ENCODE peak calls at places on chromosomes 12 and 14, in seven cellular contexts. B, K, D, G, R, V and F are unnamed samples.

GRCh38 chr12:116693259-116694227 is 44.3 kb downstream of the SPRING1 start:
- DNase-seq in B (no peak), V (peak), R (peak), G (no peak), K (no peak), D (peak), F (no peak)

GRCh38 chr12:25254271-25254880 is 3.6 kb upstream of the KRAS start:
- DNase-seq in R (no peak), V (no peak), B (no peak), D (no peak), K (no peak), G (no peak), F (no peak)

GRCh38 chr12:118127867-118128266 is 8.1 kb upstream of the PEBP1 start:
- DNase-seq in G (peak), K (no peak), B (no peak), V (no peak), D (no peak), R (no peak), F (no peak)

GRCh38 chr14:21044106-21044618 is 2.0 kb downstream of the RNASE7 start:
- DNase-seq in K (no peak), B (peak), R (peak), D (no peak), G (no peak), V (no peak), F (no peak)

GRCh38 chr12:47862881-47863280 is 41.9 kb downstream of the VDR start:
- DNase-seq in B (no peak), R (no peak), K (no peak), V (no peak), G (peak), D (no peak), F (no peak)

GRCh38 chr12:11981174-11981733 is 89.5 kb upstream of the BCL2L14 start:
- DNase-seq in R (no peak), K (no peak), V (no peak), D (no peak), B (no peak), G (no peak), F (no peak)

GRCh38 chr12:77214136-77214535 is 148.8 kb upstream of the E2F7 start:
- DNase-seq in G (no peak), R (no peak), D (no peak), K (no peak), B (no peak), V (no peak), F (peak)

GRCh38 chr12:112794721-112795486 is 3.4 kb downstream of the RPH3A start:
- DNase-seq in K (no peak), G (no peak), D (no peak), R (no peak), V (no peak), B (no peak), F (no peak)

GRCh38 chr14:38618514-38618913 is 362.6 kb upstream of the CLEC14A start:
- DNase-seq in G (no peak), B (no peak), D (no peak), R (peak), K (peak), V (no peak), F (no peak)

GRCh38 chr14:24146622-24146977 is 190 bp upstream of the PSME2 start:
- DNase-seq in G (peak), B (peak), V (peak), R (peak), K (peak), D (peak), F (peak)

GRCh38 chr14:101183376-101184103 is 280.0 kb upstream of the RTL1 start:
- DNase-seq in D (peak), K (no peak), G (peak), V (peak), R (peak), B (no peak), F (no peak)

DNA sequence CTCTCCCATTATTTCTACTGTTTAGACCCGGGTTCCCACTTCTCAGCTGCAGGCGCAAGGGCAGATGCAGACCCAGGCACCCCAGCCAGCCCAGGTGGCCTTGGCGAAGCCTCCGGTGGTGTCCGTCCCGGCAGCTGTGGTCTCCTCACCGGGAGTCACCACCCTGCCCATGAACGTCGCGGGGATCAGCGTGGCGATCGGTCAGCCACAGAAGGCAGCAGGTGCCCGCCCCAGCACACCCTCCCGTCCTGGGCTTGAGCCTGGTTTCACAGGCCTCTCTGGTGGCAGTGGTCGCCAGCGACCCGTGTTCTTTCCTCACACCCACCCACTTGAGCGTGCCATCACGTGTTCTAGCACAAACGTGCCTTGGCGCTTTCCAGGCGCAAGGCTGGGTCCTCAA is 77.4 kb downstream of the DDX51 start:
- DNase-seq in D (no peak), R (no peak), B (no peak), K (no peak), V (no peak), G (peak), F (no peak)
- H3K4me3 ChIP-seq in D (no peak), R (no peak), B (no peak), K (no peak), V (no peak), G (peak), F (no peak)

DNA sequence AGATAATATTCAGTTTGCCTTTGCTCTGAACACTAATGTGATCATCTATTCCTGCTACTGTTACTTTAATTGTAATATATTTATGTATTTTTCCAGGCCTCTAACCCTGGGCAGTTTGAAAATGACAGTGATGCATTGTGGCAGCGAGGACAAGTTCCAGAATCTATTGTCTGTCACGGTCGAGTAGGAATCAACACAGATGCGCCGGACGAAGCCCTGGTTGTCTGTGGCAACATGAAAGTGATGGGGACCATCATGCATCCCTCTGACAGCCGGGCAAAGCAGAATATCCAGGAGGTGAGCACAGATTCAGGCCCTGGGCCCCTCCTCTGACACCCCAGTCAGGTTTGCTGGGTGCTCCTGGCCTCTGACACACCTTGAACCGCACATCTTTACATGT is 78.5 kb downstream of the MYRFL start:
- DNase-seq in D (no peak), K (no peak), G (no peak), V (no peak), R (no peak), B (no peak), F (no peak)
- TF ChIP-seq CTCF in D (no peak), K (no peak), G (no peak), V (no peak), R (no peak), B (no peak), F (no peak)

GRCh38 chr12:106409898-106410297 is 52.4 kb downstream of the POLR3B start:
- DNase-seq in G (no peak), R (no peak), V (no peak), D (no peak), K (no peak), B (no peak), F (no peak)

GRCh38 chr12:106416273-106416672 is 58.7 kb downstream of the POLR3B start:
- DNase-seq in B (no peak), V (no peak), R (no peak), D (peak), G (no peak), K (no peak), F (no peak)

GRCh38 chr12:106417926-106418910 is 60.7 kb downstream of the POLR3B start:
- DNase-seq in K (no peak), V (no peak), R (peak), B (no peak), D (no peak), G (no peak), F (no peak)

GRCh38 chr12:106418970-106419369 is 61.4 kb downstream of the POLR3B start:
- DNase-seq in D (no peak), K (no peak), B (no peak), V (no peak), R (no peak), G (no peak), F (no peak)

DNA sequence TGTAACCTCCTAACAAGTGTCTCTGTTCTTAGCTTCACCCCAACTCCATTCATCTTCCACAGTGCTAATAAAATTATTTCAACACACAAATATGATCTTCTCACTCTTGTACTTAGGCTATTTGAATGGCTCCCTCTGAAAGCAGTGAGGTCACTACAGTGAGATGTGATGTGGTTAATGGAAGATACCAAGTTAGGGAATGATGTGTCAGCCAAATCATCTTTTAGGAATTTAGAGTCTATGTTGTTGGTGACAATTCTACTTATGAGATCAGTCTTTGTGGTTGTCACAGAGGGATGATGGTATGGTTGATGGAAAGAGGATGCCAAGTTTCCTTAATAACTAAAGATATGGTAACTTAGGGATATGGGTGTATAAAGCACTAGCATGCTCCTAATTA is 57.6 kb downstream of the POLR3B start:
- DNase-seq in G (no peak), R (no peak), B (no peak), D (no peak), K (no peak), V (no peak), F (no peak)
- H3K27ac ChIP-seq in G (no peak), R (no peak), B (no peak), D (no peak), K (no peak), V (no peak), F (no peak)

GRCh38 chr12:72268386-72268785 is 3.8 kb upstream of the TRHDE start:
- DNase-seq in R (peak), K (no peak), D (no peak), V (no peak), B (no peak), G (no peak), F (no peak)

GRCh38 chr12:72271401-72271740 is 799 bp upstream of the TRHDE start:
- DNase-seq in G (peak), B (no peak), R (peak), V (no peak), D (peak), K (no peak), F (no peak)

GRCh38 chr12:72267974-72268373 is 4.2 kb upstream of the TRHDE start:
- DNase-seq in G (no peak), D (no peak), R (peak), K (peak), V (no peak), B (no peak), F (no peak)

GRCh38 chr12:72270246-72270645 is 1.9 kb upstream of the TRHDE start:
- DNase-seq in B (no peak), K (no peak), G (no peak), R (no peak), V (no peak), D (no peak), F (no peak)

GRCh38 chr12:72269491-72269890 is 2.7 kb upstream of the TRHDE start:
- DNase-seq in V (no peak), K (no peak), R (no peak), G (no peak), D (no peak), B (no peak), F (no peak)
- H3K4me3 ChIP-seq in V (no peak), K (no peak), R (peak), G (peak), D (no peak), B (no peak), F (peak)

DNA sequence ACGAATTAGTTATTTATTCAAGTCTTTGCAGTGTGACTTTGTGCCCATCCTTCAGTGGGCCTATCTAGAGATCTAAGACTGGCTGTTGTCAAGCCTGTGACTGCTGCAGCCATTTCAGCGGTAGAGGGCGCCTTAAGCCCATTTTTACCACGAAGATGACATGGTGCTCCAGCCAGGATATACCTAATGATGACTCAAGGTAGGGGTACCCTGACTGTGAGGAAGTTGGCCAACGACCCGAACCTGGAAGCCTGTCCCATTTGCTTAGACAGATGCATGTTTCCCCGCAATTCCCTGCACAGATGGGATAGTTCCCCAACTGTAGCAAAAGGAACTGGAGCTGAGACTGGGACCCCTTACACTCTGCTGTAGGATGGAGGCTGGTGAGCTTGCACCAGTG is 41.3 kb downstream of the RAB3IP start:
- DNase-seq in K (peak), R (peak), B (no peak), D (peak), V (no peak), G (no peak), F (no peak)
- TF ChIP-seq CTCF in K (peak), R (peak), B (no peak), D (peak), V (peak), G (no peak), F (peak)

GRCh38 chr14:58677996-58678395 is 40.2 kb downstream of the DACT1 start:
- DNase-seq in K (no peak), G (no peak), B (no peak), R (no peak), V (no peak), D (no peak), F (no peak)
- H3K27ac ChIP-seq in K (no peak), G (no peak), B (no peak), R (no peak), V (no peak), D (no peak), F (no peak)

DNA sequence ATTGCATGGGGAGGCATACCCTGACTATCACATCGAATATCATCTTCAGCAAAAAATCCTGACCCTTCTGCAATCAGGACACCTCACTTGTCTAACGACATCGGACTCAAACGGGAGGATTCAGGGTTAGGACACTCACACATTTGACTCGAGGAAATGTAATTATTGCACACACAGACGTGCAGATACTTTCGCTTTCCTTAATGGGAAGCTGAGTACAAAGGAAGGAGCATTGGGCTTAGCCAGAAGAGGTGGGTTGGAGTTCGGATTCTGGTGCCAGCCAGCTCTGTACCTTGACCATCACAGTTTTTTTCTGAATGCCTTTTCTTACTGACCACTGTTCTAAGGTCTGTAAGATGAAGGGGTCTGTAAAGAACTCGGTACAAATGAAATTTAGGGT is 260.4 kb downstream of the GALC start:
- DNase-seq in K (no peak), G (no peak), V (no peak), R (no peak), D (no peak), B (no peak), F (no peak)
- H3K4me3 ChIP-seq in K (no peak), G (peak), V (no peak), R (no peak), D (no peak), B (no peak), F (no peak)

GRCh38 chr14:49863483-49864262 is 11.1 kb upstream of the NEMF start:
- DNase-seq in D (peak), R (no peak), B (no peak), V (no peak), G (no peak), K (no peak), F (no peak)

GRCh38 chr14:49865431-49865859 is 12.9 kb upstream of the NEMF start:
- DNase-seq in V (peak), K (peak), G (peak), D (peak), B (peak), R (peak), F (no peak)

GRCh38 chr14:49861581-49861922 is 9.0 kb upstream of the NEMF start:
- DNase-seq in R (peak), D (peak), V (peak), K (peak), B (peak), G (peak), F (peak)

GRCh38 chr14:49860988-49861387 is 8.4 kb upstream of the NEMF start:
- DNase-seq in K (no peak), G (no peak), V (no peak), B (no peak), R (no peak), D (no peak), F (no peak)

GRCh38 chr14:49861923-49862673 is 9.5 kb upstream of the NEMF start:
- DNase-seq in D (peak), R (peak), K (peak), V (peak), G (peak), B (peak), F (peak)
- TF ChIP-seq CTCF in D (peak), R (peak), K (peak), V (peak), G (peak), B (peak), F (peak)